ENCODE peak calls at places on chromosomes 13 and 19, in six cellular contexts. C is IMR-90, V is cardiac fibroblast, L is upper lobe of left lung, B is AG04450, T is uterus. D is an unnamed sample.

GRCh38 chr19:52217576-52217975 is 27.7 kb downstream of the PPP2R1A start:
- DNase-seq in C (no peak), V (no peak), L (no peak), B (no peak), T (no peak), D (no peak)

GRCh38 chr19:15672580-15673175 is at the start of gene CYP4F12:
- DNase-seq in C (no peak), V (peak), L (peak), B (no peak), T (peak), D (no peak)

GRCh38 chr19:37987356-37988332 is 80.6 kb downstream of the SIPA1L3 start:
- DNase-seq in C (no peak), V (no peak), L (no peak), B (no peak), T (no peak), D (no peak)

GRCh38 chr13:89169951-89170350 is 1498.8 kb downstream of the SLITRK5 start:
- DNase-seq in C (no peak), V (no peak), L (no peak), B (no peak), T (no peak), D (no peak)

GRCh38 chr19:32748497-32748896 is 28.9 kb downstream of the TDRD12 start:
- DNase-seq in C (no peak), V (no peak), L (no peak), B (no peak), T (no peak), D (no peak)

GRCh38 chr13:99516153-99516929 is 15.1 kb downstream of the TM9SF2 start:
- DNase-seq in C (no peak), V (no peak), L (no peak), B (no peak), T (no peak), D (no peak)

GRCh38 chr19:53467503-53468262 is at the start of gene ZNF813:
- DNase-seq in C (peak), V (peak), L (peak), B (peak), T (peak), D (peak)

GRCh38 chr13:74062933-74063332 is 71.3 kb downstream of the KLF12 start:
- DNase-seq in C (peak), V (peak), L (no peak), B (no peak), T (peak), D (no peak)

GRCh38 chr13:32045537-32045936 is 14.0 kb downstream of the FRY start:
- DNase-seq in C (peak), V (no peak), L (no peak), B (no peak), T (no peak), D (no peak)

GRCh38 chr13:75418997-75419396 is 63.0 kb downstream of the TBC1D4 start:
- DNase-seq in C (peak), V (peak), L (no peak), B (no peak), T (no peak), D (no peak)

GRCh38 chr19:2428027-2428690 is 773 bp upstream of the TIMM13 start:
- DNase-seq in C (peak), V (peak), L (peak), B (no peak), T (peak), D (no peak)

GRCh38 chr19:53511933-53512374 is 26.0 kb upstream of the ZNF331 start:
- DNase-seq in C (peak), V (peak), L (peak), B (peak), T (peak), D (no peak)

GRCh38 chr13:64697226-64697625 is 2532.9 kb downstream of the PCDH9 start:
- DNase-seq in C (no peak), V (peak), L (no peak), B (no peak), T (no peak), D (no peak)

GRCh38 chr19:879711-880438 is 13.1 kb downstream of the MED16 start:
- DNase-seq in C (no peak), V (no peak), L (peak), B (no peak), T (no peak), D (no peak)

GRCh38 chr13:39370554-39370953 is 232.4 kb downstream of the LHFPL6 start:
- DNase-seq in C (peak), V (peak), L (no peak), B (no peak), T (peak), D (no peak)

GRCh38 chr19:3479819-3480215 is 508 bp downstream of the SMIM24 start:
- DNase-seq in C (no peak), V (no peak), L (no peak), B (no peak), T (no peak), D (no peak)

GRCh38 chr13:40031031-40031430 is 375.6 kb downstream of the COG6 start:
- DNase-seq in C (peak), V (peak), L (no peak), B (peak), T (no peak), D (no peak)

GRCh38 chr13:110106726-110107125 is 200.2 kb downstream of the COL4A1 start:
- DNase-seq in C (no peak), V (no peak), L (no peak), B (no peak), T (peak), D (no peak)

GRCh38 chr19:35404879-35405622 is 34.2 kb downstream of the GPR42 start:
- DNase-seq in C (peak), V (peak), L (no peak), B (peak), T (no peak), D (peak)

GRCh38 chr19:38455031-38455430 is 21.5 kb downstream of the RYR1 start:
- DNase-seq in C (peak), V (peak), L (no peak), B (no peak), T (no peak), D (no peak)

GRCh38 chr13:32059511-32059984 is 28.0 kb downstream of the FRY start:
- DNase-seq in C (no peak), V (no peak), L (no peak), B (no peak), T (no peak), D (no peak)

GRCh38 chr13:24038405-24038804 is 122.1 kb upstream of the SPATA13 start:
- DNase-seq in C (peak), V (peak), L (no peak), B (no peak), T (no peak), D (no peak)

GRCh38 chr13:80904386-80904785 is 563.5 kb upstream of the SPRY2 start:
- DNase-seq in C (no peak), V (no peak), L (no peak), B (no peak), T (no peak), D (no peak)

GRCh38 chr13:76762731-76763130 is 123.5 kb downstream of the KCTD12 start:
- DNase-seq in C (no peak), V (no peak), L (no peak), B (no peak), T (no peak), D (no peak)

DNA sequence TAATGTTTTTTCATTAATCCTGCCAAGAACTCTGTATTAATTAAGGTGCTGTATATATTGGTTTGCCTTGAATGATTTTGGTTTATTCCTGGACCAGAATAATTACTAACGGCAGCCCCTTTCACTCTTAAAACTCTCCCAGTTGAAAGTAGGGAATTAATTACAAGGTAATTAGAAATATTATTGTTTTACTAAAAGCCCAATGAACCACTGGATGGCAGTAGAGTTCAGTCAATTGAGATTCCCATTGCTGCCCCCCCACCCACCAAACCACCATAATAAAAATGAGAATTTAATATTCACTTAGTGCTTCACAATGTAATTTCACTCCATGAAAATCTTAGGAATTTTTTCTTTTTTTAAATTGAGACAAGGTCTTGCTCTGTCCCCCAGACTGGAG is 13.7 kb downstream of the WBP4 start:
- DNase-seq in C (peak), V (peak), L (no peak), B (no peak), T (no peak), D (no peak)
- TF ChIP-seq CTCF in C (peak), V (peak), L (peak), B (peak), T (peak), D (peak)

DNA sequence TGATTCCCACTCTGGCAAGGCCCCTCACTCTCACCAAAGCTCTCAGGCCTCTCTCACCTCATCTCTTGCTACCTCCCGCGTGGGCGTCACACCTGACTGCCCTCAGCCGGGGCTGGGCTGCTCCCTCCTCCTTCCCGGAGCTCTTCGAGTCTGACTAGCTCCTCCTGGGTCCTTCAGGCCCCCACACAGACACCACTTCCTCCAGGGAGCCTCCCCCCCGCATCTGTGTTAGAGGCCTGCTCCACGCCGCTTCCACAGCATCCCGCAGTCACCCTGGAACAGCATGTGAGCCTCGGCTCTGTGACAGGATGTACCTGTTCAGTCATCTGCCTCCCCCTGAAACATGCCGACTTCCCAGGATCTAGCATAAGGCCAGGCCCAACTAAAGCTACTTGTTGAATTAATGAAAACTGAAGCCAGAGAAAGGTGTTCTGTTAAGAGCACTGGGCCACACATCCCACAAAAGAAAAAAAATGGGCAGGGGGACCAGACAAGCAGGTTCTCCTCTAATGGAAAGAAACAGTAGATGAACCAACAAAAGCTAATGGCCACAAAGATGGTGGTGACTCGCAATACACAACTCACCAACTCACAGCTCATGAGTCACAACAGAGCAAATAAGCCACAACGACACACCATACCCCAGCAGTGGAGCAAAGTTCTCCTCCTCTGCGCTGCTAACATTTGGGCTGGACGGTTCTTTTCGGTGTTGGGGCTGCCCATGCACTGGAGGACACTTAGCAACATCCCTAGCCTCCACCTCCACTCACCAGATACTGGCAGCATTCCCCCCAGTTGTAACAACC is 3.0 kb downstream of the PPP6R1 start:
- DNase-seq in C (peak), V (peak), L (no peak), B (no peak), T (no peak), D (no peak)
- H3K4me3 ChIP-seq in C (no peak), V (no peak), L (peak), B (peak), T (no peak), D (peak)

GRCh38 chr19:41156207-41156606 is 36.8 kb upstream of the CYP2S1 start:
- DNase-seq in C (no peak), V (no peak), L (no peak), B (no peak), T (no peak), D (no peak)
- TF ChIP-seq CTCF in C (no peak), V (peak), L (no peak), B (no peak), T (no peak), D (no peak)

GRCh38 chr19:14530505-14530904 is 1.1 kb downstream of the TECR start:
- DNase-seq in C (no peak), V (no peak), L (no peak), B (no peak), T (no peak), D (no peak)
- H3K4me3 ChIP-seq in C (no peak), V (no peak), L (peak), B (peak), T (peak), D (peak)

DNA sequence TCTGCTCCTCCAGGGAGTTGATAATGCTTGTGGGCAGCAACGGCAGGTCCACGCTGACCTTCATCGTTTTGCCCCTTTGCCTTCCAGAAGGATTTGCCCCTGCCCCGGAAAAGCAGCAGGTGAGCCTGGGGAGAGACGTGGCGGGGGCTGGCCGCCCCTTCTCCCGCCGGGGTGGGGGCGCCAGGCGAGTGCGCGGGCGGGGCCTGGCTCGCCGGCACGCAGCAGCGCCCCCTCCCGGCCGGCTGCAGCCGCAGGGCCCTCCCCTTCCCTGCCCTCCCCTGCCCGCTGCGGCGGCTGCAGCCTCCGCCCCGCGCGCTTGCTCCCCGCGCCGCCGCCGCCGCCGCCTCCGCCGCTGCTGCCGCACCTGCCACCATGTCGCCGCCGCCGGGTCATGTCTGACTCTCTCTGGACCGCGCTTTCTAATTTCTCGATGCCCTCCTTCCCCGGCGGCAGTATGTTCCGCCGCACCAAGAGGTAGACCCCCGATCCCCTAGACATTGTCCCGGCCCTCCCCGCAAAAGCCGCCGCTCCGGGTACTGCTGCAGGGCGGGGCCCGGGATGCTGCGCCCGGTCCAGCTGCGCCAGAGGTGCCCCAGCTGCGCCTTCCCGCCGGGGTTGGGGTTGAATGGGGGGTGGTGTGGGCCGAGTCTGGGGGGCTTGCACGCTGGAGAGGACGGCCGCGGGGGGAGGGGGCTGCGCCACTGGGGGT is at the start of gene MAST1:
- DNase-seq in C (no peak), V (no peak), L (peak), B (no peak), T (no peak), D (no peak)
- TF ChIP-seq CTCF in C (peak), V (no peak), L (peak), B (no peak), T (no peak), D (peak)

GRCh38 chr19:46955114-46955812 is 64.4 kb upstream of the NPAS1 start:
- DNase-seq in C (peak), V (peak), L (no peak), B (no peak), T (no peak), D (no peak)
- H3K4me3 ChIP-seq in C (no peak), V (no peak), L (peak), B (no peak), T (no peak), D (no peak)

DNA sequence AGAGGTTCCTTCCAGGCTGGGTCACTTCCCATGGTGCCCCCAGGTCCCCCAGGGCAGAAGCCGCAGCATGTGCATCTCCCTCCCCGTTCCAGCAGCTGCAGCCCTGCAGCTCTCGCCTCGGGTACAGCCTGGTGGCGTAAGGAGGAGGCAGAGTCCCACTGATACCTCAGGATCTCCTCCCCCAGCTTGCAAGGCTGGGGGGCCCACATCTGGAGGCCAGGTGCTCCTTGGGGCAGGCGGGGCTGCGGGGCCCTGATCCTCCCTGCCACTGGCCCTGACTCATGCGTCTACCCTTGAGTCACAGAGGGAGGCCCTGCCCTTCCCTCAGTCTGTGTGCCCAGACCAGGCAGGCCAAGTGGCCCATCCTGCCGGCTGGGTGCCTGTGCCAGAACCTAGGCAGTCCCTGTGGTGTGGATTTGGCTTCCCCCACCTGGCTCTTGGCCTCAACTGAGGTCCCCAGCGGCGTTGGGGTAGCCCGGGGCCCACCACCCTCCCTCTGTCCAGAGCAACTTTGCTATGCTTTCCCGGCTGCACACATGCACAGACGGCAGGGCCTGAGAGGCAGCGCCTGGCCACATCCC is 12.8 kb downstream of the YIPF2 start:
- DNase-seq in C (peak), V (peak), L (peak), B (peak), T (no peak), D (peak)
- TF ChIP-seq CTCF in C (peak), V (peak), L (no peak), B (peak), T (no peak), D (peak)

GRCh38 chr19:46202872-46203860 is 26.4 kb upstream of the IGFL1 start:
- DNase-seq in C (no peak), V (no peak), L (no peak), B (no peak), T (no peak), D (no peak)
- H3K4me3 ChIP-seq in C (no peak), V (no peak), L (no peak), B (no peak), T (no peak), D (no peak)

GRCh38 chr19:44071824-44072542 is at the start of gene ZNF284:
- DNase-seq in C (peak), V (peak), L (peak), B (peak), T (peak), D (peak)
- TF ChIP-seq CTCF in C (no peak), V (no peak), L (no peak), B (peak), T (no peak), D (no peak)